ENCODE peak calls at places on chromosomes 4 and X, in four cellular contexts. V is HEK293T, E is HepG2, T is GM12878. C is an unnamed sample.

GRCh38 chr4:176193126-176193525 is 2.3 kb downstream of the SPATA4 start:
- DNase-seq in V (no peak), E (no peak), T (no peak), C (no peak)

GRCh38 chrX:111914398-111915092 is 38.6 kb downstream of the TRPC5OS start:
- DNase-seq in V (no peak), E (no peak), T (no peak), C (no peak)

GRCh38 chr4:47213971-47214370 is 182.6 kb downstream of the GABRB1 start:
- DNase-seq in V (no peak), E (peak; percentile 16), T (no peak), C (no peak)

GRCh38 chrX:554271-554670 is 76.3 kb upstream of the SHOX start:
- DNase-seq in V (no peak), E (no peak), T (no peak), C (no peak)

GRCh38 chrX:13092455-13092941 is 48.1 kb upstream of the FAM9C start:
- DNase-seq in V (no peak), E (no peak), T (peak; percentile 95), C (no peak)

GRCh38 chrX:374566-374965 is 12.1 kb downstream of the PPP2R3B start:
- DNase-seq in V (no peak), E (no peak), T (no peak), C (no peak)

GRCh38 chr4:151808120-151808529 is 47.3 kb upstream of the GATB start:
- DNase-seq in V (peak; percentile 16), E (no peak), T (no peak), C (no peak)

GRCh38 chr4:138943893-138944292 is 71.7 kb upstream of the NOCT start:
- DNase-seq in V (no peak), E (no peak), T (no peak), C (no peak)

GRCh38 chrX:45621356-45622041 is 420.8 kb upstream of the DIPK2B start:
- DNase-seq in V (no peak), E (no peak), T (no peak), C (no peak)

GRCh38 chr4:3466691-3467600 is 3.8 kb downstream of the DOK7 start:
- DNase-seq in V (no peak), E (no peak), T (no peak), C (no peak)

DNA sequence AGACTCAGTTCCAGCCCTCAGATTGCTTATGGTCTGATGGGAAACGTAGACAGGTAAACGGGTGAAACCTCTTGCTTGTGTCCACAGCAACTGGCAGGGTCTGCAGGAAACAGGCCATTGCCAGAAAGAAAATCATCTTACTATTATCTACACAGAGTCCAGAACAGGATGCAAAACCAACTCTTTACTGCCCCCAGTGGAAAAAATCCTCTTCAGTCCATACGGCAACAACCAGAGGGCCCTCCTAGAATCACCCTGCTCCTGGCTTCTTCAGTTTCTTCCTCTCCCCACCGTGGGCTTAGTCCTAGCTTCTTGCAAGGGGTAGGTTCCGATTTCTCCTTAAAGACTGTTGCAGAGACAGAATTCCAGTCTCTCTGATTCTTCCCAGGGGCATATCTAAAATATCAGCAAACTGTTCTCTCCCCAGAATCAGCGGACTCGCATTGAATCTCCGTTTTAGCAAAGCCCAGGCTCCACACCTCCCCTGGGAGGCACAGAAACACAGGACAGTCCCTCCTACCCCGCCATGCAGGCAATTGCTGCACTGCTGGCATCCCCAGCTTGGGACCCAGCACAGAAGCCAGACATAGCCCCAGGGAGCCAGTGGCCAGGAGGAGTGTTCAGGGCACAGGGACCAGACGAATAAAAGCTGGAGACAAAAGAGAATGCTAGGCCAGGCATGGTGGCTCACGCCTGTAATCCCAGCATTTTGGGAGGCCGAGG is 41.0 kb upstream of the SH3RF1 start:
- DNase-seq in V (peak; percentile 72), E (peak; percentile 73), T (peak; percentile 30), C (peak; percentile 46)
- TF ChIP-seq TARDBP in V (no peak), E (no peak), T (no peak), C (no peak)

GRCh38 chr4:142396279-142396678 is 449.8 kb downstream of the INPP4B start:
- DNase-seq in V (no peak), E (no peak), T (no peak), C (no peak)
- TF ChIP-seq TARDBP in V (no peak), E (no peak), T (no peak), C (no peak)

GRCh38 chr4:7699040-7699439 is 240.6 kb downstream of the AFAP1 start:
- DNase-seq in V (no peak), E (no peak), T (no peak), C (no peak)
- TF ChIP-seq TARDBP in V (no peak), E (no peak), T (no peak), C (no peak)

DNA sequence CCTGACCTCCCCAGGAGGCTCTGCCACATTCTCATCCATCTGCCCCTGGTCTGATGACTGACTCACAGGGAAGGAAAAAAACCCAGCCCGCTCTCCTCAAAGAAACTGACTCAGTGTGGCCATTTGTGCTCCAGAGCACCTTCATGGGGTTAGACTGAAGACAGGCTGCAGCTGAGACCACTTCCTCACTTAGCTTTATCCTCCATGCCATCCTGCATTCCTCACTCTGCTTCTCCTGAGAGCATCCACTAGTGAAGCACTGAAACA is 35.9 kb upstream of the HPSE start:
- DNase-seq in V (no peak), E (no peak), T (no peak), C (no peak)
- TF ChIP-seq TARDBP in V (no peak), E (no peak), T (no peak), C (no peak)

GRCh38 chr4:119035941-119036737 is 99.5 kb upstream of the MYOZ2 start:
- DNase-seq in V (no peak), E (no peak), T (no peak), C (no peak)

GRCh38 chr4:119032921-119033685 is 102.5 kb upstream of the MYOZ2 start:
- DNase-seq in V (no peak), E (no peak), T (no peak), C (no peak)

GRCh38 chr4:119031218-119031617 is 104.4 kb upstream of the MYOZ2 start:
- DNase-seq in V (no peak), E (no peak), T (no peak), C (no peak)

GRCh38 chr4:119037709-119038463 is 97.7 kb upstream of the MYOZ2 start:
- DNase-seq in V (no peak), E (no peak), T (peak; percentile 7), C (no peak)

GRCh38 chr4:119034276-119035008 is 101.2 kb upstream of the MYOZ2 start:
- DNase-seq in V (no peak), E (no peak), T (no peak), C (no peak)
- TF ChIP-seq TARDBP in V (no peak), E (no peak), T (no peak), C (no peak)

C was measured in K562.